ENCODE peak calls at places on chromosomes 2 and 18, in six cellular contexts. One of them, this sample, is unnamed. For H3K36me3, the result is how much of the 10 kb centered on the place peaks cover.

GRCh38 chr2:184598313-184599053 is at the start of gene ZNF804A:
- DNase-seq in Peyer's patch: peak
- DNase-seq in IMR-90: peak
- DNase-seq in tibial nerve: peak
- DNase-seq in adrenal gland: peak
- DNase-seq in heart left ventricle: peak
- DNase-seq in this sample: peak

GRCh38 chr2:2326053-2326452 is 5.0 kb downstream of the MYT1L start:
- DNase-seq in Peyer's patch: no peak
- DNase-seq in IMR-90: no peak
- DNase-seq in tibial nerve: no peak
- DNase-seq in adrenal gland: no peak
- DNase-seq in heart left ventricle: no peak
- DNase-seq in this sample: no peak

GRCh38 chr2:86025229-86025820 is 80.4 kb downstream of the POLR1A start:
- DNase-seq in Peyer's patch: no peak
- DNase-seq in IMR-90: no peak
- DNase-seq in tibial nerve: no peak
- DNase-seq in adrenal gland: no peak
- DNase-seq in heart left ventricle: no peak
- DNase-seq in this sample: no peak

GRCh38 chr18:10499230-10499629 is 26.6 kb upstream of the NAPG start:
- DNase-seq in Peyer's patch: no peak
- DNase-seq in IMR-90: no peak
- DNase-seq in tibial nerve: no peak
- DNase-seq in adrenal gland: no peak
- DNase-seq in heart left ventricle: no peak
- DNase-seq in this sample: no peak

GRCh38 chr18:2515408-2515807 is 55.9 kb downstream of the METTL4 start:
- DNase-seq in Peyer's patch: no peak
- DNase-seq in IMR-90: peak
- DNase-seq in tibial nerve: no peak
- DNase-seq in adrenal gland: no peak
- DNase-seq in heart left ventricle: no peak
- DNase-seq in this sample: no peak

GRCh38 chr2:29281585-29281984 is 166.4 kb downstream of the CLIP4 start:
- DNase-seq in Peyer's patch: no peak
- DNase-seq in IMR-90: peak
- DNase-seq in tibial nerve: no peak
- DNase-seq in adrenal gland: peak
- DNase-seq in heart left ventricle: peak
- DNase-seq in this sample: no peak

GRCh38 chr2:144111443-144111842 is 408.5 kb downstream of the ZEB2 start:
- DNase-seq in Peyer's patch: no peak
- DNase-seq in IMR-90: peak
- DNase-seq in tibial nerve: no peak
- DNase-seq in adrenal gland: peak
- DNase-seq in heart left ventricle: no peak
- DNase-seq in this sample: no peak

GRCh38 chr2:20580690-20581437 is 70.0 kb downstream of the HS1BP3 start:
- DNase-seq in Peyer's patch: no peak
- DNase-seq in IMR-90: peak
- DNase-seq in tibial nerve: no peak
- DNase-seq in adrenal gland: no peak
- DNase-seq in heart left ventricle: no peak
- DNase-seq in this sample: no peak

GRCh38 chr2:189954989-189955388 is 107.5 kb downstream of the MSTN start:
- DNase-seq in Peyer's patch: no peak
- DNase-seq in IMR-90: no peak
- DNase-seq in tibial nerve: no peak
- DNase-seq in adrenal gland: no peak
- DNase-seq in heart left ventricle: no peak
- DNase-seq in this sample: no peak

GRCh38 chr2:241248897-241249296 is 60.4 kb downstream of the ANO7 start:
- DNase-seq in Peyer's patch: no peak
- DNase-seq in IMR-90: no peak
- DNase-seq in tibial nerve: no peak
- DNase-seq in adrenal gland: no peak
- DNase-seq in heart left ventricle: no peak
- DNase-seq in this sample: no peak

GRCh38 chr2:109419960-109420370 is 193.8 kb downstream of the SEPTIN10 start:
- DNase-seq in Peyer's patch: no peak
- DNase-seq in IMR-90: peak
- DNase-seq in tibial nerve: no peak
- DNase-seq in adrenal gland: peak
- DNase-seq in heart left ventricle: no peak
- DNase-seq in this sample: no peak

GRCh38 chr18:68494802-68495560 is 219.9 kb downstream of the TMX3 start:
- DNase-seq in Peyer's patch: no peak
- DNase-seq in IMR-90: peak
- DNase-seq in tibial nerve: no peak
- DNase-seq in adrenal gland: no peak
- DNase-seq in heart left ventricle: no peak
- DNase-seq in this sample: no peak

GRCh38 chr2:238077292-238077691 is 16.5 kb downstream of the SCLY start:
- DNase-seq in Peyer's patch: no peak
- DNase-seq in IMR-90: peak
- DNase-seq in tibial nerve: no peak
- DNase-seq in adrenal gland: no peak
- DNase-seq in heart left ventricle: no peak
- DNase-seq in this sample: no peak

GRCh38 chr18:49206717-49207116 is 253.7 kb downstream of the DYM start:
- DNase-seq in Peyer's patch: no peak
- DNase-seq in IMR-90: peak
- DNase-seq in tibial nerve: no peak
- DNase-seq in adrenal gland: no peak
- DNase-seq in heart left ventricle: no peak
- DNase-seq in this sample: no peak

GRCh38 chr2:185374878-185375277 is 363.7 kb upstream of the FSIP2 start:
- DNase-seq in Peyer's patch: no peak
- DNase-seq in IMR-90: no peak
- DNase-seq in tibial nerve: no peak
- DNase-seq in adrenal gland: no peak
- DNase-seq in heart left ventricle: no peak
- DNase-seq in this sample: no peak

GRCh38 chr2:58976374-58977055 is 735.4 kb upstream of the FANCL start:
- DNase-seq in Peyer's patch: no peak
- DNase-seq in IMR-90: no peak
- DNase-seq in tibial nerve: no peak
- DNase-seq in adrenal gland: no peak
- DNase-seq in heart left ventricle: no peak
- DNase-seq in this sample: no peak

GRCh38 chr2:152548996-152549395 is 168.3 kb downstream of the PRPF40A start:
- DNase-seq in Peyer's patch: no peak
- DNase-seq in IMR-90: peak
- DNase-seq in tibial nerve: no peak
- DNase-seq in adrenal gland: no peak
- DNase-seq in heart left ventricle: no peak
- DNase-seq in this sample: no peak

GRCh38 chr2:55157474-55157884 is 74.6 kb downstream of the CLHC1 start:
- DNase-seq in Peyer's patch: no peak
- DNase-seq in IMR-90: peak
- DNase-seq in tibial nerve: no peak
- DNase-seq in adrenal gland: peak
- DNase-seq in heart left ventricle: no peak
- DNase-seq in this sample: peak

GRCh38 chr2:40754912-40755311 is 303.0 kb upstream of the SLC8A1 start:
- DNase-seq in Peyer's patch: no peak
- DNase-seq in IMR-90: no peak
- DNase-seq in tibial nerve: no peak
- DNase-seq in adrenal gland: no peak
- DNase-seq in heart left ventricle: no peak
- DNase-seq in this sample: no peak

GRCh38 chr2:40758778-40759177 is 306.9 kb upstream of the SLC8A1 start:
- DNase-seq in Peyer's patch: no peak
- DNase-seq in IMR-90: peak
- DNase-seq in tibial nerve: no peak
- DNase-seq in adrenal gland: no peak
- DNase-seq in heart left ventricle: no peak
- DNase-seq in this sample: no peak

DNA sequence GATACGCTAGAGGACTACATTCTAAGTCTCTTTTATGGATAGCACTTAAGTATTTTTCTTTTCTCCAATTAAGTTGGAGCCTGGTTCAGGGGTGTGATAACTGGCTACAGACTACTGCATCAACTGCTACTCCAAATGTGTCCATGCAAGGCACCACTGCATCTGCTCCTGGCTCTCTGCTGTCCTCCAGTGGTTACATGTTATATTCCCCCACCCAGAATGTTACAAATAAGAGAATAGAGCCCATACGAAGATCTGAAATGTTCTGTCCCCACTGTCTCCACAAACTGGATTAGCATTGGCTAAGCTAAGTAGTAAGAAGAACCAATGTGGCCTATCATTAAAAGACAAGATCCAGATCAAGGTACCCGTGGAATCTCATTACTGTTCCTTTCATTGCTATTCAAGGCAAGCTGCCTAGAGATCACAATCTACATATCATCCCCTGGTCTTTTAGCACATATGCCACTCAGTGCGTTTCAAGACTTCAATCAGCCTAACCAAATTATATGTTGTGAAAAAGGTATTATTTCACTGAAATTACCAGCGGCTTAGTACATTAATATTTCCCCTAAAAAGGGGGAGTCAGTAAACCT is 308.3 kb upstream of the SLC8A1 start:
- DNase-seq in Peyer's patch: no peak
- DNase-seq in IMR-90: peak
- DNase-seq in tibial nerve: no peak
- DNase-seq in adrenal gland: peak
- DNase-seq in heart left ventricle: peak
- DNase-seq in this sample: no peak
- TF ChIP-seq CTCF in Peyer's patch: peak
- TF ChIP-seq CTCF in IMR-90: peak
- TF ChIP-seq CTCF in tibial nerve: no peak
- TF ChIP-seq CTCF in adrenal gland: peak
- TF ChIP-seq CTCF in heart left ventricle: peak
- TF ChIP-seq CTCF in this sample: peak

DNA sequence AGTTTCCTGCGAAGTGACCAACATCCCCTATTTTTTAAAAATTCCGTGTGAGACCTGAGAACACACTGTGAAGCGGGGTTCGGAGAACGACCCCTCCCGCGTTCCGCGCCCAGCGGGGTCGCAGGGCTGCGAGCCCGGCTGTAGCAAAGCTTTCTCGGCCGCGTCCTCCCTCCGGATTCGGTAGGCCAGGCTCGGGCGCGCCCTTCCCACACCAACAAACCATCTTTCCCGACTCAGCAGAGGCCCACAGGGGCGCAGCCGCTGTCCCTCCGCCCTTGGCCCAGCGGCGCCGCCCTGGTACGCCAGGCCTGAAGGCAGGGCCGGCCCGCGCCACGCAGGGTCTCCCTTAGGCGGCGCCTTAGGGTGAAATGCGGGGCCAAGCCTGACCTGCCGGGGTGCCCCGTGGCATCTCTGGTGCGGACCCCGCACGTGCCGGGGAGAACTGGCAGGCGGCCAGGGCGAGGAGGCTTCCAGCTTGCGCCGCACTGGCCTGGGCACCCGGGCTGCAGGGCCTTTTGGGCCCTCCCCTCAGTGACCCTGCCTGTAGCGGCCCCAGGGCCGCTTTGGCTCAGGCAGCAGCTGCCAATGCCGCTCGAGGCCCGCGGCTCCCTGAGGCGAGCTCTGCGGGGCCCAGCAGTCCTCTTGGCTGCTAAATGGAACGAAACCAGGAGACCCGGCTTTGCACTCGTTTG is 8.3 kb downstream of the OTX1 start:
- DNase-seq in Peyer's patch: no peak
- DNase-seq in IMR-90: no peak
- DNase-seq in tibial nerve: no peak
- DNase-seq in adrenal gland: no peak
- DNase-seq in heart left ventricle: peak
- DNase-seq in this sample: peak
- H3K4me3 ChIP-seq in Peyer's patch: no peak
- H3K4me3 ChIP-seq in IMR-90: no peak
- H3K4me3 ChIP-seq in tibial nerve: no peak
- H3K4me3 ChIP-seq in adrenal gland: no peak
- H3K4me3 ChIP-seq in heart left ventricle: no peak
- H3K4me3 ChIP-seq in this sample: no peak

DNA sequence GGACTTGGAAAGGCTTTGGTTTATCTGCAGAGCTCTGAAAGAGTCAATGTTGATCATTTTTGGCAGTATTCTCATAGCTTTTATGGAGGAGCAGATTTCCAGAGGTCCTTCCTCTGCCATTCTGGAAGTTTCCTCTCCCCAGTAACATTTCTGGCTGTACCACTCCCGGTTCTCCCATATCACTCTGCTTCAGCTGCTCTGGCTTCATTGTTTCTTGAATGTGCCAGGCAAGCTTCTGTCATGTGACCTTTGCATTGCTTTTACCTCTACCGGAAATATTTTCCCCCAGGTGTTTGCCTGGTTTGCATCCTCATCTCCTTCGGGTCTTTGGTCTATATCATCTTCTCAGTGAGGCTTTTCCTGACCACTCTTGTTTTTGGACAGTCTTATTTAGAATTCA is 12.4 kb downstream of the PCYOX1 start:
- DNase-seq in Peyer's patch: no peak
- DNase-seq in IMR-90: no peak
- DNase-seq in tibial nerve: no peak
- DNase-seq in adrenal gland: no peak
- DNase-seq in heart left ventricle: no peak
- DNase-seq in this sample: no peak
- H3K36me3 ChIP-seq in Peyer's patch: under half
- H3K36me3 ChIP-seq in IMR-90: under half
- H3K36me3 ChIP-seq in tibial nerve: under half
- H3K36me3 ChIP-seq in adrenal gland: under half
- H3K36me3 ChIP-seq in heart left ventricle: under half
- H3K36me3 ChIP-seq in this sample: under half

GRCh38 chr18:60667016-60667415 is 294.4 kb upstream of the MC4R start:
- DNase-seq in Peyer's patch: no peak
- DNase-seq in IMR-90: no peak
- DNase-seq in tibial nerve: no peak
- DNase-seq in adrenal gland: no peak
- DNase-seq in heart left ventricle: no peak
- DNase-seq in this sample: no peak

GRCh38 chr18:60671022-60671421 is 298.4 kb upstream of the MC4R start:
- DNase-seq in Peyer's patch: no peak
- DNase-seq in IMR-90: no peak
- DNase-seq in tibial nerve: no peak
- DNase-seq in adrenal gland: no peak
- DNase-seq in heart left ventricle: no peak
- DNase-seq in this sample: no peak

GRCh38 chr18:60663060-60663989 is 290.8 kb upstream of the MC4R start:
- DNase-seq in Peyer's patch: no peak
- DNase-seq in IMR-90: no peak
- DNase-seq in tibial nerve: no peak
- DNase-seq in adrenal gland: no peak
- DNase-seq in heart left ventricle: no peak
- DNase-seq in this sample: peak

GRCh38 chr18:60664736-60665135 is 292.2 kb upstream of the MC4R start:
- DNase-seq in Peyer's patch: no peak
- DNase-seq in IMR-90: no peak
- DNase-seq in tibial nerve: no peak
- DNase-seq in adrenal gland: no peak
- DNase-seq in heart left ventricle: no peak
- DNase-seq in this sample: no peak

DNA sequence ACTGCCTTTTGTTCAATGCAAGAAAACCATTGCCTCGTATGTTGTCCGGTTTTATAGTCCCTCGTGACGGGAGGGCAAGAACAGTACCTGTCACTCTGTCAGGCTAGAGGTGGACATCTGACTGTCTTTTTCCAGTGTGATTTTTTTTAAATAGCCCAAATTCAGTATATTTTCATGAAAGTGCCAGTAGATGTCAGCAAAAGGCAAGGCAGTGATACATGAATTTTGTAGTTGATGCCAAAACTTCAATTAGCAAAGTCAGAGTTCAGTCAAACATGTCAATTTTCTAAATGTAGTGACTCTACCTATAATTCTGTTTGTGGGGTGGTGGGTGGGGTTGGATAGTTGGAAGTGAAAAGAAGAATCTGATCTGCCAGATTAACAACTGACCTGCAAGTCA is 296.0 kb upstream of the MC4R start:
- DNase-seq in Peyer's patch: no peak
- DNase-seq in IMR-90: no peak
- DNase-seq in tibial nerve: no peak
- DNase-seq in adrenal gland: no peak
- DNase-seq in heart left ventricle: no peak
- DNase-seq in this sample: no peak
- TF ChIP-seq CTCF in Peyer's patch: no peak
- TF ChIP-seq CTCF in IMR-90: no peak
- TF ChIP-seq CTCF in tibial nerve: no peak
- TF ChIP-seq CTCF in adrenal gland: no peak
- TF ChIP-seq CTCF in heart left ventricle: no peak
- TF ChIP-seq CTCF in this sample: peak